ENCODE peak calls at places on chromosomes 12 and 14, in five cellular contexts. D is CD4-positive, CD25-positive, alpha-beta regulatory T cell; U is neural progenitor cell; W is pancreas; S is CD8-positive, alpha-beta T cell. L is an unnamed sample.

GRCh38 chr12:50353869-50354593 is 42.4 kb downstream of the FAM186A start:
- DNase-seq in D (no peak), W (no peak), S (no peak), U (no peak), L (no peak)

GRCh38 chr12:122308811-122309210 is 42.5 kb upstream of the VPS33A start:
- DNase-seq in D (no peak), S (no peak), W (no peak), U (no peak), L (no peak)

GRCh38 chr14:58639842-58640484 is 2.2 kb downstream of the DACT1 start:
- DNase-seq in S (no peak), D (no peak), W (peak; percentile 22), U (peak; percentile 68), L (peak; percentile 65)

GRCh38 chr12:88391556-88391955 is 188.7 kb downstream of the KITLG start:
- DNase-seq in D (no peak), W (no peak), S (no peak), U (no peak), L (no peak)

GRCh38 chr12:27236498-27236897 is 7.6 kb upstream of the STK38L start:
- DNase-seq in S (no peak), U (no peak), W (no peak), D (no peak), L (no peak)

GRCh38 chr14:99190696-99191662 is 81.0 kb downstream of the BCL11B start:
- DNase-seq in D (no peak), S (peak; percentile 50), W (no peak), U (no peak), L (no peak)

GRCh38 chr12:23282701-23283100 is 657.7 kb downstream of the ETNK1 start:
- DNase-seq in U (no peak), W (no peak), S (no peak), D (no peak), L (no peak)

GRCh38 chr12:112252184-112252583 is 126.8 kb downstream of the TRAFD1 start:
- DNase-seq in W (peak; percentile 16), U (no peak), D (no peak), S (no peak), L (no peak)

GRCh38 chr14:61621444-61621843 is 73.9 kb upstream of the HIF1A start:
- DNase-seq in D (no peak), U (no peak), S (no peak), W (no peak), L (no peak)

GRCh38 chr12:12817611-12818010 is 4.5 kb downstream of the DDX47 start:
- DNase-seq in S (no peak), U (no peak), D (no peak), W (no peak), L (no peak)

GRCh38 chr14:97379091-97379531 is 581.9 kb downstream of the VRK1 start:
- DNase-seq in S (peak; percentile 55), W (no peak), D (no peak), U (peak; percentile 17), L (no peak)

GRCh38 chr12:78963439-78964222 is 99.1 kb downstream of the SYT1 start:
- DNase-seq in W (no peak), S (no peak), U (no peak), D (no peak), L (no peak)

GRCh38 chr12:90677055-90677454 is 277.9 kb downstream of the CCER1 start:
- DNase-seq in D (no peak), W (no peak), S (no peak), U (no peak), L (no peak)

GRCh38 chr12:52280796-52281560 is 6.5 kb downstream of the KRT86 start:
- DNase-seq in D (no peak), W (peak; percentile 47), U (no peak), S (no peak), L (no peak)

DNA sequence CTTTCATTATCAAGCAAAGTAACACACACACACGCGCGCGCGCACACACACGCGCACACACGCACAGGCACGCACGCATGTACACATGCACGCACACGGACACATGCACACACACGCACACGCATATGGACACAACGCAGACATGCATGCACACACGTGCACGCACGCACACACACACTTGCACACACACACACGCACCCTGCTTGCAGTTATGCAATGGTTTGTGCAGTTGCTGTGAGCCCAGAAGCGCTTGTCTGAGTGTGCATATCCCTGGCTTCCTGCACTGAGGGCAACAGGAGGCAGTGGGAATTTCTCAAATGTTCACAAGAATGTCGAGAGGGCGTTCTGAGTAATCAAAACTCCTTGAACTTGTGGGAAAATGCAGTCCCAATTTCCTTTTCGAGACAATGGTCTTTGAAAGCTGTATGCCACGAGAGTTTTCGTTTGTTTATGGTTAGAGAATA is 41.6 kb downstream of the NFKBIA start:
- DNase-seq in W (no peak), U (no peak), S (no peak), D (no peak), L (no peak)
- H3K27ac ChIP-seq in W (no peak overlapping the region), U (no peak overlapping the region), S (no peak overlapping the region), D (no peak overlapping the region), L (no peak overlapping the region)

DNA sequence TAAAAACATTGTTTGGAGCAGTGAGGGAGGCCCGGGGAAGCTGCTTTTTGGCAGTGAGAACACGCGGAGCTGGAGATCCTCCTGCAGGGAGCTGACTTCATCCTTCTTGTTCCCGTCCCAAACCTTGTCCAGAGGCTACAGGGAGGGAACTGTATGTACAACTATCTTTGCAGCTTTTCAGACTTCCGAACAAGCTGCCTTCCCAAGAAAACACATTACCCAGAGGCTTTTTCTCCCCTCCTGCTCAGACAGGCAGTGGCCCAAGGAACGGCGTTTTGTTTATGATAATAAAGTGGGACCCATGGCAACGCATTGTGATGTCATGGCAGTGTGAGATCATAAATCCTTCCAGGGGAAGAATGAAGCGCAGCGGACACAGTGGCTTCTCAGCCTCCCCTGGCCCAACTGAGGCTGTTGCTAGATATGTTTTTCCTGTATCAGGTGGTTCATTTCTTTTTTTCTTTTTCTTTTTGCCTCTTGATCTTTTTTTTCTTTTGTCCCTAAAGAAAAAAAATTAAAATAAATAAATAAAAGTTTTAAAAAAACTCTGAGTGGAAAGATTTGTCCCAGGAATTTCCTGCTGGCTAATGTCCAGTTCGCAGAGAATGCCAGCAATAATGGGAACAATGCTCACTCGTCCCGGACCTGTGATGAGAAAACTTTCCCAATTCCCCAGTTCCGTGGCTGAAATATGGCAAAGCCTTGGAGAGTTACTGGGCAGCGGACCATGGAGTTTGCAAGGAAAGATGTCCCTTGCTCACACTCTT is 103.5 kb upstream of the MAP1LC3B2 start:
- DNase-seq in S (no peak), D (no peak), U (peak; percentile 54), W (peak; percentile 41), L (no peak)
- H3K27ac ChIP-seq in S (no peak overlapping the region), D (no peak overlapping the region), U (no peak overlapping the region), W (no peak overlapping the region), L (peak overlapping the region; percentile 11)

GRCh38 chr14:77086017-77086727 is 11.9 kb upstream of the CIPC start:
- DNase-seq in S (no peak), U (peak; percentile 62), W (no peak), D (no peak), L (no peak)

GRCh38 chr14:77084991-77085390 is 13.1 kb upstream of the CIPC start:
- DNase-seq in U (peak; percentile 28), D (no peak), W (no peak), S (no peak), L (no peak)

GRCh38 chr14:77086951-77087350 is 11.1 kb upstream of the CIPC start:
- DNase-seq in W (no peak), U (no peak), S (no peak), D (no peak), L (no peak)

GRCh38 chr14:77087631-77088030 is 10.4 kb upstream of the CIPC start:
- DNase-seq in D (no peak), W (no peak), S (no peak), U (no peak), L (no peak)

GRCh38 chr14:77085538-77085937 is 12.5 kb upstream of the CIPC start:
- DNase-seq in W (no peak), S (no peak), U (peak; percentile 75), D (no peak), L (no peak)
- H3K27ac ChIP-seq in W (no peak overlapping the region), S (no peak overlapping the region), U (peak overlapping the region; percentile 89), D (no peak overlapping the region), L (no peak overlapping the region)

GRCh38 chr14:79686196-79686595 is 525.1 kb downstream of the DIO2 start:
- DNase-seq in U (no peak), D (no peak), W (no peak), S (no peak), L (no peak)
- H3K27ac ChIP-seq in U (no peak overlapping the region), D (no peak overlapping the region), W (no peak overlapping the region), S (no peak overlapping the region), L (no peak overlapping the region)

GRCh38 chr12:47863985-47864384 is 40.8 kb downstream of the VDR start:
- DNase-seq in U (no peak), S (no peak), W (no peak), D (no peak), L (no peak)
- H3K27ac ChIP-seq in U (no peak overlapping the region), S (no peak overlapping the region), W (no peak overlapping the region), D (no peak overlapping the region), L (no peak overlapping the region)

GRCh38 chr14:22151091-22151490 is 437.9 kb downstream of the DAD1 start:
- DNase-seq in D (no peak), S (no peak), U (no peak), W (no peak), L (no peak)
- H3K27ac ChIP-seq in D (no peak overlapping the region), S (no peak overlapping the region), U (no peak overlapping the region), W (no peak overlapping the region), L (no peak overlapping the region)

GRCh38 chr14:35999264-35999663 is 173.1 kb downstream of the BRMS1L start:
- DNase-seq in U (no peak), W (no peak), S (no peak), D (no peak), L (no peak)

GRCh38 chr14:36006623-36007022 is 169.9 kb downstream of the PTCSC3 start:
- DNase-seq in S (no peak), D (no peak), U (no peak), W (no peak), L (no peak)

GRCh38 chr14:35998303-35998702 is 172.2 kb downstream of the BRMS1L start:
- DNase-seq in S (no peak), W (no peak), D (no peak), U (no peak), L (no peak)

GRCh38 chr14:36001936-36002335 is 174.6 kb downstream of the PTCSC3 start:
- DNase-seq in D (no peak), S (no peak), W (no peak), U (peak; percentile 70), L (no peak)
- H3K27ac ChIP-seq in D (no peak overlapping the region), S (no peak overlapping the region), W (no peak overlapping the region), U (no peak overlapping the region), L (no peak overlapping the region)

DNA sequence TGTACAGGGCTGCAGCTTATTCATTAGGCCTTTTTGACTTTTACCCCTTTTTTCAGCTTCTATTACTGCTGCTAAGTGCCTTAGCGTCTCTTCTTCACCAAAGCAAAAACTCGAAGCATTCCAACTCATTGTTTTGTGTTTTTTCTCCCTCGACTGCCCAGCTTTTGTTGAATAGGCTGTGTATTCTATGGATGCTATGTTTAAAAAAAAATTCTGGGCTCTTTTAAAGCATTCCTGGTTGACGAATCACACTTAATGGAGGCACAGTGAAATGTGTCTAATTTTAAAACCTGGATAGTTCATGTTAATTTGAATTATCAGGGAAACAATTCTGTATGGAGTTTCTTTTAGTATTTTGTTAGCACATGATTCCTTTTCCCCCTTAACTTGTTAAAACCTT is 29.7 kb downstream of the KTN1 start:
- DNase-seq in S (no peak), U (peak; percentile 62), D (no peak), W (no peak), L (no peak)
- H3K27ac ChIP-seq in S (no peak overlapping the region), U (peak overlapping the region; percentile 80), D (no peak overlapping the region), W (no peak overlapping the region), L (no peak overlapping the region)